ENCODE peak calls at places on chromosomes 6 and 20, in four cellular contexts. J is adipocyte, Y is GM23248, L is fibroblast of lung. K is an unnamed sample.

GRCh38 chr6:170172825-170173231 is 118.0 kb downstream of the DLL1 start:
- DNase-seq in J (no peak), Y (no peak), L (no peak), K (no peak)

GRCh38 chr20:62220666-62221568 is 839 bp upstream of the HRH3 start:
- DNase-seq in J (no peak), Y (no peak), L (no peak), K (no peak)

GRCh38 chr6:3751019-3751729 is at the start of gene PXDC1:
- DNase-seq in J (no peak), Y (peak; percentile 67), L (no peak), K (no peak)

GRCh38 chr6:110492584-110492983 is 16.2 kb upstream of the SLC22A16 start:
- DNase-seq in J (no peak), Y (no peak), L (no peak), K (peak; percentile 2)

GRCh38 chr6:54267798-54268197 is 40.4 kb upstream of the TINAG start:
- DNase-seq in J (peak; percentile 55), Y (peak; percentile 62), L (peak; percentile 66), K (peak; percentile 27)

GRCh38 chr6:78942451-78942850 is 75.1 kb downstream of the IRAK1BP1 start:
- DNase-seq in J (peak; percentile 45), Y (peak; percentile 47), L (no peak), K (peak; percentile 10)

GRCh38 chr6:43913388-43914271 is 143.6 kb downstream of the VEGFA start:
- DNase-seq in J (no peak), Y (peak; percentile 58), L (no peak), K (peak; percentile 12)

GRCh38 chr6:44003345-44004061 is 123.7 kb downstream of the MRPL14 start:
- DNase-seq in J (no peak), Y (no peak), L (no peak), K (no peak)

GRCh38 chr6:106751501-106752252 is 122.3 kb downstream of the QRSL1 start:
- DNase-seq in J (no peak), Y (peak; percentile 2), L (no peak), K (peak; percentile 4)

GRCh38 chr6:29510202-29510601 is 22.4 kb upstream of the MAS1L start:
- DNase-seq in J (no peak), Y (no peak), L (no peak), K (no peak)

GRCh38 chr6:10465633-10466499 is 51.0 kb upstream of the TFAP2A start:
- DNase-seq in J (peak; percentile 55), Y (peak; percentile 57), L (peak; percentile 41), K (no peak)

GRCh38 chr20:58579819-58580492 is 64.8 kb upstream of the APCDD1L start:
- DNase-seq in J (no peak), Y (no peak), L (no peak), K (no peak)

GRCh38 chr20:1335961-1336698 is 7.2 kb upstream of the SDCBP2 start:
- DNase-seq in J (no peak), Y (peak; percentile 22), L (no peak), K (no peak)

GRCh38 chr6:112710710-112711109 is 363.6 kb downstream of the RFPL4B start:
- DNase-seq in J (no peak), Y (no peak), L (no peak), K (no peak)

GRCh38 chr6:148840256-148840655 is 93.4 kb downstream of the UST start:
- DNase-seq in J (no peak), Y (no peak), L (no peak), K (peak; percentile 22)

GRCh38 chr20:12925214-12925755 is 83.5 kb upstream of the SPTLC3 start:
- DNase-seq in J (peak; percentile 88), Y (peak; percentile 92), L (peak; percentile 87), K (peak; percentile 69)

GRCh38 chr20:48794360-48794759 is 33.4 kb downstream of the PREX1 start:
- DNase-seq in J (no peak), Y (no peak), L (no peak), K (no peak)

GRCh38 chr6:116550796-116551195 is 2.8 kb upstream of the CALHM4 start:
- DNase-seq in J (no peak), Y (no peak), L (no peak), K (no peak)

GRCh38 chr6:113856011-113856551 is 1.1 kb upstream of the MARCKS start:
- DNase-seq in J (peak; percentile 70), Y (peak; percentile 71), L (peak; percentile 70), K (peak; percentile 55)

GRCh38 chr6:109690373-109690739 is 646 bp downstream of the AK9 start:
- DNase-seq in J (no peak), Y (peak; percentile 48), L (no peak), K (no peak)

GRCh38 chr6:37584654-37585522 is 85.2 kb upstream of the CCDC167 start:
- DNase-seq in J (no peak), Y (no peak), L (no peak), K (no peak)

GRCh38 chr6:165184192-165184979 is 125.0 kb downstream of the C6orf118 start:
- DNase-seq in J (no peak), Y (peak; percentile 72), L (no peak), K (peak; percentile 0)

GRCh38 chr20:55232647-55233046 is 757.3 kb downstream of the DOK5 start:
- DNase-seq in J (no peak), Y (no peak), L (no peak), K (no peak)

GRCh38 chr6:28841290-28841689 is 82.5 kb downstream of the TRIM27 start:
- DNase-seq in J (no peak), Y (no peak), L (no peak), K (no peak)

GRCh38 chr6:18226451-18226850 is 37.9 kb downstream of the DEK start:
- DNase-seq in J (peak; percentile 88), Y (peak; percentile 76), L (no peak), K (peak; percentile 89)

GRCh38 chr6:15907914-15908518 is 220.9 kb upstream of the MYLIP start:
- DNase-seq in J (no peak), Y (no peak), L (no peak), K (no peak)

GRCh38 chr20:51413753-51414323 is 128.7 kb downstream of the NFATC2 start:
- DNase-seq in J (no peak), Y (no peak), L (no peak), K (no peak)

GRCh38 chr6:137728386-137729349 is 138.4 kb upstream of the TNFAIP3 start:
- DNase-seq in J (peak; percentile 90), Y (peak; percentile 95), L (peak; percentile 78), K (peak; percentile 78)

GRCh38 chr6:141321486-141322347 is 811.0 kb upstream of the GJE1 start:
- DNase-seq in J (peak; percentile 26), Y (peak; percentile 31), L (peak; percentile 76), K (peak; percentile 47)

GRCh38 chr20:23241416-23241815 is 109.2 kb upstream of the NXT1 start:
- DNase-seq in J (no peak), Y (no peak), L (no peak), K (no peak)

GRCh38 chr6:3843379-3844096 is 5.6 kb upstream of the FAM50B start:
- DNase-seq in J (peak; percentile 51), Y (peak; percentile 50), L (peak; percentile 21), K (peak; percentile 54)

GRCh38 chr6:74645108-74645849 is 560.6 kb downstream of the COL12A1 start:
- DNase-seq in J (no peak), Y (no peak), L (no peak), K (no peak)

GRCh38 chr6:79635179-79635578 is 4.0 kb downstream of the SH3BGRL2 start:
- DNase-seq in J (peak; percentile 20), Y (peak; percentile 13), L (peak; percentile 37), K (peak; percentile 65)

GRCh38 chr6:142682985-142683384 is 262.0 kb downstream of the HIVEP2 start:
- DNase-seq in J (no peak), Y (no peak), L (no peak), K (no peak)

GRCh38 chr6:1394591-1395463 is 5.5 kb downstream of the FOXF2 start:
- DNase-seq in J (no peak), Y (no peak), L (peak; percentile 66), K (no peak)

GRCh38 chr6:1395941-1396908 is 6.8 kb downstream of the FOXF2 start:
- DNase-seq in J (no peak), Y (no peak), L (peak; percentile 24), K (no peak)

GRCh38 chr6:1395496-1395895 is 6.1 kb downstream of the FOXF2 start:
- DNase-seq in J (no peak), Y (no peak), L (peak; percentile 62), K (no peak)

GRCh38 chr6:1399085-1399780 is 9.9 kb downstream of the FOXF2 start:
- DNase-seq in J (no peak), Y (no peak), L (no peak), K (no peak)

DNA sequence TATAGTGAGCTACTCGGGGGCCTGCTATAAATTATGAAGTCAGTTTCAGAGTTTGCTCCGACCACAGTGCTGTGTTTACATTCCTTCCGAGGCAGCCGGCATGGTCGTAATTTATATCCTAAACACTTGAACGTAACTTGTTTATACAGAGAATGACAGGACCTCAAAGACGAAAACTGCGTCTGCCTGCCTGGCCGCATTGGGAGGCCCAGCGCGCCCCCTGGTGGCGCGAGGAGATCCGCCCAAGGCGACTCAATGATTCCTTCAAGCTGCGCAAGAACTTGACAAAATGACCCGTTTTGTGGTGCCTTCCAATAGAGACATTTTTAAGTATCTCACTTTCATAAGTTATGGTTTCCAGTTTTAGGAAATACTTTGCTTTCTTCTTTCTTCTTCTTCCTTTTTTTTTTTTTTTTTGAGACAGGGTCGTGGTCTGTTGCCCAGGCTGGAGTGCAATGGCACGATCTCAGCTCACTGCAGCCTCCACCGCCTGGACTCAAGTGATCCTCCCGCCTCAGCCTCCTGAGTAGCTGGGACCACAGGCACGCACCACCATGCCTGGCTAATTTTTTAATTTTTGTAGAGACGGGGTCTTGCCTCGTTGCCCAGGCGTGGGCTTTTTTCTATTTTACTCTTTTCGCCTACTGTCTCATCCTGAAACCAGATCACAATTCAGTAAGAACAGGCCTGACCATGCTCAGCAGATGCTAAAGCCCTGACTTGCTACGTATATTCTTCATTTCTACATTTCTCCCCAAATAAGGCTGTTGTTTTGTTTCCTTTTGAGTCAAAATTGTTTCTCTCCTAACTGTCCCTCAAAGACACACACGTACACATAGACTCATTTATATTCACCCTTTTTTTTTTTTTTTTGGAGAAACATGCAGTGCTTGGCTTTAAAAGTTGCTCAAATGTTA is 7.8 kb downstream of the FOXF2 start:
- DNase-seq in J (peak; percentile 95), Y (peak; percentile 81), L (peak; percentile 99), K (peak; percentile 19)
- H3K9ac ChIP-seq in J (no peak overlapping the region), Y (no peak overlapping the region), L (no peak overlapping the region), K (no peak overlapping the region)

GRCh38 chr6:85865665-85866372 is 223.1 kb upstream of the SYNCRIP start:
- DNase-seq in J (peak; percentile 71), Y (peak; percentile 83), L (peak; percentile 82), K (peak; percentile 65)
- H3K9ac ChIP-seq in J (peak overlapping the region; percentile 77), Y (peak overlapping the region; percentile 74), L (no peak overlapping the region), K (peak overlapping the region; percentile 77)

GRCh38 chr6:7267071-7267470 is 45.9 kb downstream of the SSR1 start:
- DNase-seq in J (no peak), Y (no peak), L (no peak), K (no peak)
- H3K9ac ChIP-seq in J (no peak overlapping the region), Y (no peak overlapping the region), L (no peak overlapping the region), K (no peak overlapping the region)

GRCh38 chr6:151142676-151143075 is 97.1 kb upstream of the AKAP12 start:
- DNase-seq in J (no peak), Y (no peak), L (no peak), K (no peak)
- H3K9ac ChIP-seq in J (no peak overlapping the region), Y (no peak overlapping the region), L (no peak overlapping the region), K (no peak overlapping the region)

K was measured in astrocyte.